ENCODE peak calls at places on chromosomes 2 and 18, in five cellular contexts. One of them, this sample, is unnamed.

GRCh38 chr2:149629003-149629402 is 41.4 kb upstream of the MMADHC start:
- DNase-seq in ELF-1: no peak
- DNase-seq in amniotic stem cell: no peak
- DNase-seq in A172: no peak
- DNase-seq in NCI-H345: no peak
- DNase-seq in this sample: no peak

GRCh38 chr18:41809652-41810051 is 145.4 kb upstream of the PIK3C3 start:
- DNase-seq in NCI-H345: no peak
- DNase-seq in ELF-1: peak; percentile 53
- DNase-seq in amniotic stem cell: no peak
- DNase-seq in A172: no peak
- DNase-seq in this sample: no peak

GRCh38 chr18:31451625-31452024 is 4.1 kb downstream of the DSG3 start:
- DNase-seq in ELF-1: no peak
- DNase-seq in NCI-H345: no peak
- DNase-seq in amniotic stem cell: no peak
- DNase-seq in A172: no peak
- DNase-seq in this sample: no peak

GRCh38 chr18:73419531-73419930 is 551.7 kb upstream of the NETO1 start:
- DNase-seq in NCI-H345: no peak
- DNase-seq in amniotic stem cell: no peak
- DNase-seq in ELF-1: no peak
- DNase-seq in A172: no peak
- DNase-seq in this sample: no peak

GRCh38 chr18:3793545-3793944 is 343.6 kb downstream of the TGIF1 start:
- DNase-seq in ELF-1: no peak
- DNase-seq in NCI-H345: no peak
- DNase-seq in amniotic stem cell: no peak
- DNase-seq in A172: no peak
- DNase-seq in this sample: no peak

GRCh38 chr2:48343571-48344440 is 186.1 kb upstream of the STON1 start:
- DNase-seq in NCI-H345: no peak
- DNase-seq in ELF-1: no peak
- DNase-seq in A172: peak; percentile 78
- DNase-seq in amniotic stem cell: peak; percentile 50
- DNase-seq in this sample: peak; percentile 71

GRCh38 chr2:26711457-26712155 is 19.1 kb downstream of the KCNK3 start:
- DNase-seq in A172: no peak
- DNase-seq in ELF-1: no peak
- DNase-seq in NCI-H345: no peak
- DNase-seq in amniotic stem cell: no peak
- DNase-seq in this sample: no peak

GRCh38 chr2:239285071-239285931 is 115.5 kb downstream of the HDAC4 start:
- DNase-seq in A172: no peak
- DNase-seq in NCI-H345: no peak
- DNase-seq in amniotic stem cell: no peak
- DNase-seq in ELF-1: no peak
- DNase-seq in this sample: no peak

This sample was measured in brain microvascular endothelial cell.